ENCODE peak calls at places on chromosomes 12 and 14, in four cellular contexts. One of them, this sample, is unnamed.

GRCh38 chr12:16520328-16520727 is 85.6 kb downstream of the LMO3 start:
- DNase-seq in tibial artery: no peak
- DNase-seq in bronchial epithelial cell: peak
- DNase-seq in PC-3: no peak
- DNase-seq in this sample: no peak

GRCh38 chr14:96095058-96095457 is 55.9 kb downstream of the C14orf132 start:
- DNase-seq in tibial artery: no peak
- DNase-seq in bronchial epithelial cell: no peak
- DNase-seq in PC-3: no peak
- DNase-seq in this sample: no peak

GRCh38 chr12:102371177-102371576 is 109.2 kb downstream of the IGF1 start:
- DNase-seq in tibial artery: no peak
- DNase-seq in bronchial epithelial cell: no peak
- DNase-seq in PC-3: no peak
- DNase-seq in this sample: no peak

GRCh38 chr12:51793201-51793600 is 55.3 kb downstream of the FIGNL2 start:
- DNase-seq in tibial artery: no peak
- DNase-seq in bronchial epithelial cell: peak
- DNase-seq in PC-3: peak
- DNase-seq in this sample: no peak

GRCh38 chr12:131142891-131143637 is 189.4 kb downstream of the ADGRD1 start:
- DNase-seq in tibial artery: no peak
- DNase-seq in bronchial epithelial cell: no peak
- DNase-seq in PC-3: peak
- DNase-seq in this sample: no peak

GRCh38 chr14:75188520-75189267 is 12.3 kb upstream of the TMED10 start:
- DNase-seq in tibial artery: peak
- DNase-seq in bronchial epithelial cell: no peak
- DNase-seq in PC-3: no peak
- DNase-seq in this sample: no peak

GRCh38 chr14:74508292-74508731 is 14.7 kb downstream of the ISCA2 start:
- DNase-seq in tibial artery: peak
- DNase-seq in bronchial epithelial cell: no peak
- DNase-seq in PC-3: peak
- DNase-seq in this sample: no peak

GRCh38 chr12:69897744-69898143 is 72.7 kb downstream of the MYRFL start:
- DNase-seq in tibial artery: no peak
- DNase-seq in bronchial epithelial cell: peak
- DNase-seq in PC-3: peak
- DNase-seq in this sample: peak

GRCh38 chr12:82176761-82177490 is 181.3 kb downstream of the CCDC59 start:
- DNase-seq in tibial artery: no peak
- DNase-seq in bronchial epithelial cell: peak
- DNase-seq in PC-3: no peak
- DNase-seq in this sample: no peak

GRCh38 chr12:7131502-7131866 is 1.3 kb downstream of the CLSTN3 start:
- DNase-seq in tibial artery: no peak
- DNase-seq in bronchial epithelial cell: no peak
- DNase-seq in PC-3: no peak
- DNase-seq in this sample: no peak

GRCh38 chr14:56118611-56119181 is 485 bp downstream of the PELI2 start:
- DNase-seq in tibial artery: peak
- DNase-seq in bronchial epithelial cell: no peak
- DNase-seq in PC-3: no peak
- DNase-seq in this sample: no peak

GRCh38 chr14:93369393-93370266 is 22.6 kb downstream of the COX8C start:
- DNase-seq in tibial artery: no peak
- DNase-seq in bronchial epithelial cell: no peak
- DNase-seq in PC-3: no peak
- DNase-seq in this sample: no peak

GRCh38 chr12:56160160-56160763 is 2.1 kb downstream of the MYL6 start:
- DNase-seq in tibial artery: no peak
- DNase-seq in bronchial epithelial cell: peak
- DNase-seq in PC-3: peak
- DNase-seq in this sample: no peak

GRCh38 chr14:51545396-51545795 is 106.3 kb upstream of the FRMD6 start:
- DNase-seq in tibial artery: no peak
- DNase-seq in bronchial epithelial cell: peak
- DNase-seq in PC-3: peak
- DNase-seq in this sample: no peak

GRCh38 chr12:16258963-16259362 is 18.5 kb downstream of the SLC15A5 start:
- DNase-seq in tibial artery: no peak
- DNase-seq in bronchial epithelial cell: no peak
- DNase-seq in PC-3: no peak
- DNase-seq in this sample: no peak

GRCh38 chr14:28635387-28635786 is 131.2 kb upstream of the FOXG1 start:
- DNase-seq in tibial artery: no peak
- DNase-seq in bronchial epithelial cell: peak
- DNase-seq in PC-3: peak
- DNase-seq in this sample: peak

GRCh38 chr14:28412076-28412475 is 354.5 kb upstream of the FOXG1 start:
- DNase-seq in tibial artery: no peak
- DNase-seq in bronchial epithelial cell: peak
- DNase-seq in PC-3: no peak
- DNase-seq in this sample: no peak

GRCh38 chr12:47778842-47779241 is 5.8 kb downstream of the SLC48A1 start:
- DNase-seq in tibial artery: no peak
- DNase-seq in bronchial epithelial cell: no peak
- DNase-seq in PC-3: no peak
- DNase-seq in this sample: no peak

GRCh38 chr14:49828640-49829039 is 23.9 kb downstream of the NEMF start:
- DNase-seq in tibial artery: no peak
- DNase-seq in bronchial epithelial cell: no peak
- DNase-seq in PC-3: no peak
- DNase-seq in this sample: no peak

GRCh38 chr14:56341766-56342418 is 223.7 kb downstream of the PELI2 start:
- DNase-seq in tibial artery: no peak
- DNase-seq in bronchial epithelial cell: no peak
- DNase-seq in PC-3: no peak
- DNase-seq in this sample: no peak

GRCh38 chr12:78120866-78121590 is 290.3 kb downstream of the NAV3 start:
- DNase-seq in tibial artery: no peak
- DNase-seq in bronchial epithelial cell: peak
- DNase-seq in PC-3: peak
- DNase-seq in this sample: no peak

GRCh38 chr12:51631591-51631990 is 40.6 kb downstream of the SCN8A start:
- DNase-seq in tibial artery: no peak
- DNase-seq in bronchial epithelial cell: peak
- DNase-seq in PC-3: peak
- DNase-seq in this sample: peak

GRCh38 chr14:87863047-87863446 is 129.9 kb downstream of the GALC start:
- DNase-seq in tibial artery: no peak
- DNase-seq in bronchial epithelial cell: peak
- DNase-seq in PC-3: no peak
- DNase-seq in this sample: no peak

GRCh38 chr14:100762901-100763300 is 36.2 kb downstream of the DLK1 start:
- DNase-seq in tibial artery: no peak
- DNase-seq in bronchial epithelial cell: no peak
- DNase-seq in PC-3: no peak
- DNase-seq in this sample: no peak

GRCh38 chr12:65952737-65953209 is 128.5 kb downstream of the HMGA2 start:
- DNase-seq in tibial artery: no peak
- DNase-seq in bronchial epithelial cell: peak
- DNase-seq in PC-3: peak
- DNase-seq in this sample: no peak

GRCh38 chr14:59137256-59137655 is 51.2 kb upstream of the DAAM1 start:
- DNase-seq in tibial artery: no peak
- DNase-seq in bronchial epithelial cell: no peak
- DNase-seq in PC-3: no peak
- DNase-seq in this sample: no peak

GRCh38 chr12:48824112-48824511 is 5.8 kb downstream of the CACNB3 start:
- DNase-seq in tibial artery: no peak
- DNase-seq in bronchial epithelial cell: peak
- DNase-seq in PC-3: no peak
- DNase-seq in this sample: no peak

GRCh38 chr12:39240573-39240972 is 202.3 kb downstream of the KIF21A start:
- DNase-seq in tibial artery: no peak
- DNase-seq in bronchial epithelial cell: no peak
- DNase-seq in PC-3: no peak
- DNase-seq in this sample: no peak

GRCh38 chr12:39239484-39240143 is 203.3 kb downstream of the KIF21A start:
- DNase-seq in tibial artery: no peak
- DNase-seq in bronchial epithelial cell: peak
- DNase-seq in PC-3: peak
- DNase-seq in this sample: no peak

GRCh38 chr12:39235990-39236767 is 206.7 kb downstream of the KIF21A start:
- DNase-seq in tibial artery: no peak
- DNase-seq in bronchial epithelial cell: peak
- DNase-seq in PC-3: peak
- DNase-seq in this sample: no peak

GRCh38 chr12:39236994-39237393 is 205.9 kb downstream of the KIF21A start:
- DNase-seq in tibial artery: no peak
- DNase-seq in bronchial epithelial cell: peak
- DNase-seq in PC-3: peak
- DNase-seq in this sample: no peak

DNA sequence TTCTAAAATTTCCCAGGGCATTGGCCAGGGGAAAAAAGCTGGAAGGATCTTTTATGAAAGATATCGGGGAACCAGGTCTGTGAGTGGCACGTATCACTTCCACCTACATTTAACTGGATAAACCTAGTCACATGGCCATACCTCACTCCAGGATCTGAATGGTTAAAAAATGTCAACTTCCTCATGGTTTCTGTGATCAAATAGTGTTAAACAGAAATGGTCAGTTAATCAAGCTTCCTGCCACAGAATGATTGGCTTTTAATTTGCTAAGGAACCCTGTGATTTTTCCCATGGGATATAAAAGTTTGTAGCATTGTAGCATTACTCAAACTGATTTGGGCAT is 202.8 kb downstream of the KIF21A start:
- DNase-seq in tibial artery: no peak
- DNase-seq in bronchial epithelial cell: no peak
- DNase-seq in PC-3: no peak
- DNase-seq in this sample: no peak
- H3K4me3 ChIP-seq in tibial artery: no peak
- H3K4me3 ChIP-seq in bronchial epithelial cell: no peak
- H3K4me3 ChIP-seq in PC-3: no peak
- H3K4me3 ChIP-seq in this sample: no peak

DNA sequence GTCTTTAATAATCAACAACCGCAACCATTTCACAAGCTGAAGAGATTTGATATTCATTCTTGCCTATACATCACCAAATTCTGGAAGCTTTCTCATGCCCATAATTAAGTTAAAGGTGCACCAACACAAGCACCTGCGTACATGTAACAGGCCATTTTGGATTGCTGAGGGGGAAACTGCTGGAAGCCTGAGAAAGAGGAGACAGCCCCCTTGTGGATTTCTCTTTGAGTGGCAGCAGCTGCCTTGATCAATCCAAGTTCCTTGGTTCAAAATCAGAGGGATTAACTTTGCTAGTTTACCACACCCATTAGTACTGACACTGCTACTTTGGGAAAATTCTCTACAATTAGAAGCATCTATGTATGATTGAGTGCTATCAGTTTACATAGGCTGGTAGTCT is 321.1 kb downstream of the NOVA1 start:
- DNase-seq in tibial artery: no peak
- DNase-seq in bronchial epithelial cell: no peak
- DNase-seq in PC-3: peak
- DNase-seq in this sample: no peak
- TF ChIP-seq CTCF in tibial artery: no peak
- TF ChIP-seq CTCF in bronchial epithelial cell: no peak
- TF ChIP-seq CTCF in PC-3: peak
- TF ChIP-seq CTCF in this sample: peak

GRCh38 chr12:89346741-89347324 is 5.5 kb downstream of the DUSP6 start:
- DNase-seq in tibial artery: peak
- DNase-seq in bronchial epithelial cell: peak
- DNase-seq in PC-3: peak
- DNase-seq in this sample: no peak

GRCh38 chr12:89345376-89345775 is 6.9 kb downstream of the DUSP6 start:
- DNase-seq in tibial artery: no peak
- DNase-seq in bronchial epithelial cell: no peak
- DNase-seq in PC-3: no peak
- DNase-seq in this sample: no peak

GRCh38 chr12:89347325-89347829 is 4.9 kb downstream of the DUSP6 start:
- DNase-seq in tibial artery: no peak
- DNase-seq in bronchial epithelial cell: peak
- DNase-seq in PC-3: no peak
- DNase-seq in this sample: no peak

GRCh38 chr12:89344862-89345202 is 7.5 kb downstream of the DUSP6 start:
- DNase-seq in tibial artery: no peak
- DNase-seq in bronchial epithelial cell: no peak
- DNase-seq in PC-3: no peak
- DNase-seq in this sample: no peak

GRCh38 chr12:89345830-89346740 is 6.2 kb downstream of the DUSP6 start:
- DNase-seq in tibial artery: peak
- DNase-seq in bronchial epithelial cell: peak
- DNase-seq in PC-3: peak
- DNase-seq in this sample: peak
- H3K4me3 ChIP-seq in tibial artery: no peak
- H3K4me3 ChIP-seq in bronchial epithelial cell: no peak
- H3K4me3 ChIP-seq in PC-3: peak
- H3K4me3 ChIP-seq in this sample: no peak

GRCh38 chr14:65170768-65171251 is 68.5 kb upstream of the MAX start:
- DNase-seq in tibial artery: no peak
- DNase-seq in bronchial epithelial cell: peak
- DNase-seq in PC-3: peak
- DNase-seq in this sample: peak
- TF ChIP-seq CTCF in tibial artery: no peak
- TF ChIP-seq CTCF in bronchial epithelial cell: peak
- TF ChIP-seq CTCF in PC-3: peak
- TF ChIP-seq CTCF in this sample: peak

GRCh38 chr12:112130461-112130998 is 5.2 kb downstream of the TRAFD1 start:
- DNase-seq in tibial artery: no peak
- DNase-seq in bronchial epithelial cell: no peak
- DNase-seq in PC-3: no peak
- DNase-seq in this sample: no peak
- H3K4me3 ChIP-seq in tibial artery: peak
- H3K4me3 ChIP-seq in bronchial epithelial cell: no peak
- H3K4me3 ChIP-seq in PC-3: no peak
- H3K4me3 ChIP-seq in this sample: no peak

This sample was measured in HFF-Myc.